ENCODE peak calls at places on chromosomes 3 and 15, in six cellular contexts. K is neural progenitor cell, E is transverse colon, L is AG09309, V is epithelial cell of esophagus, S is adrenal gland. O is an unnamed sample.

GRCh38 chr15:77496710-77497107 is 76.0 kb downstream of the HMG20A start:
- DNase-seq in K (peak), E (peak), L (peak), V (peak), S (peak), O (peak)

GRCh38 chr15:89747708-89748682 is 3.1 kb downstream of the MESP1 start:
- DNase-seq in K (no peak), E (peak), L (no peak), V (no peak), S (no peak), O (no peak)

GRCh38 chr15:70535071-70535954 is 228.0 kb downstream of the UACA start:
- DNase-seq in K (no peak), E (peak), L (no peak), V (no peak), S (no peak), O (no peak)

GRCh38 chr3:171850968-171851600 is 7.9 kb downstream of the TMEM212 start:
- DNase-seq in K (no peak), E (no peak), L (no peak), V (no peak), S (no peak), O (no peak)

GRCh38 chr3:52310861-52311566 is 5.1 kb upstream of the DNAH1 start:
- DNase-seq in K (no peak), E (no peak), L (no peak), V (no peak), S (no peak), O (no peak)

GRCh38 chr15:36903922-36904479 is 196.3 kb downstream of the MEIS2 start:
- DNase-seq in K (no peak), E (no peak), L (no peak), V (peak), S (no peak), O (no peak)

GRCh38 chr3:46566040-46566631 is at the start of gene LRRC2:
- DNase-seq in K (peak), E (peak), L (peak), V (peak), S (peak), O (peak)

GRCh38 chr3:58804914-58805313 is 138.3 kb upstream of the FAM3D start:
- DNase-seq in K (no peak), E (no peak), L (no peak), V (no peak), S (no peak), O (no peak)

GRCh38 chr3:187251599-187251998 is 39.9 kb downstream of the MASP1 start:
- DNase-seq in K (no peak), E (no peak), L (no peak), V (peak), S (no peak), O (no peak)

GRCh38 chr15:50783895-50784294 is 18.4 kb upstream of the SPPL2A start:
- DNase-seq in K (no peak), E (no peak), L (no peak), V (no peak), S (no peak), O (no peak)

GRCh38 chr15:50774450-50774849 is 8.9 kb upstream of the SPPL2A start:
- DNase-seq in K (no peak), E (no peak), L (no peak), V (peak), S (no peak), O (no peak)

GRCh38 chr15:50777045-50777444 is 11.5 kb upstream of the SPPL2A start:
- DNase-seq in K (no peak), E (no peak), L (no peak), V (no peak), S (no peak), O (no peak)

GRCh38 chr15:50773389-50773788 is 7.9 kb upstream of the SPPL2A start:
- DNase-seq in K (no peak), E (no peak), L (no peak), V (no peak), S (no peak), O (no peak)

GRCh38 chr15:50778089-50778488 is 12.6 kb upstream of the SPPL2A start:
- DNase-seq in K (no peak), E (no peak), L (no peak), V (no peak), S (no peak), O (no peak)
- TF ChIP-seq CTCF in K (no peak), E (no peak), L (no peak), V (no peak), S (no peak), O (no peak)

GRCh38 chr3:129162729-129163579 is 2.1 kb upstream of the ISY1 start:
- DNase-seq in K (peak), E (no peak), L (no peak), V (no peak), S (no peak), O (no peak)
- H3K4me3 ChIP-seq in K (no peak), E (no peak), L (no peak), V (no peak), S (no peak), O (peak)

GRCh38 chr15:100277087-100277855 is 64.5 kb downstream of the ADAMTS17 start:
- DNase-seq in K (no peak), E (no peak), L (no peak), V (no peak), S (no peak), O (no peak)
- TF ChIP-seq CTCF in K (no peak), E (no peak), L (no peak), V (no peak), S (no peak), O (no peak)

DNA sequence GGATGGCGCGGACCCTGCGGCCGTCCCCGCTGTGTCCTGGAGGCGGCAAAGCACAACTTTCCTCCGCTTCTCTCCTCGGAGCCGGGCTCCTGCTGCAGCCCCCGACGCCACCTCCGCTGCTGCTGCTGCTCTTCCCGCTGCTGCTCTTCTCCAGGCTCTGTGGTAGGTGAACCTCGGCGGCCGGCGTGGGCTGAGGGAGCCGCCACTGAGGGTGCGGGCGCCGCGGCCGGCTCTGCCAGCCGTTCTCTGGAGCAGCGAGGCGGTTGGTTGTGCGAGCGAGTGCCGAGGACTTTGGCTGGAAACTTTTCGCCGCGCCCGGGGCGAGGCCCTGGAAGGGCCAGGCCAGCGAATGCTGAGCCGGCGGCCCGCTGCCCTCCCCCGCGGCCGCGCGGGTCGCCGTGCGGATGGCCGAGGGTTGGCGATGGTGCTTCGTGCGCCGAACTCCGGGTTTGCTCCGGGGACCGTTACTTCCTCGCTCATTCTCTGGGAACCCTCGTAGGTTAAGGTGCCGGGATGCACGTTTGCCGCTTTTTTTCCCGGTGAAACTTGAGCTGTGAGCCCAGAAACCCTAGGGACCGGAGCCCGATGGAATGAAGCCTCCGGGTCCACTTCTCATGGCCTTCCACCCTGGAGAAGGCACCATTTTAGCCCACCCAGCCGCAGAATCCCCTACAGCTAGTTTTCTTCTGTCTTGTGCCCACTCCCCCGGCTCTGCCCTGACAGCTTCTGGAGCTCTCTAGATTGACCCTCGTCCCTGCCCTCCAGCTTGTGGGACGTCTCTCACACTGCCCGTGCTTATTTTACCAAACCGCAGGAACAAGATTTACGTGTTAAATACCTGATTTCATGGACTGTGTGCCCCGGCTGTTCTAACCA is 638 bp downstream of the NECTIN3 start:
- DNase-seq in K (peak), E (peak), L (no peak), V (peak), S (peak), O (no peak)
- H3K4me3 ChIP-seq in K (peak), E (peak), L (peak), V (peak), S (peak), O (peak)

GRCh38 chr3:127678315-127678599 is 5.5 kb downstream of the ABTB1 start:
- DNase-seq in K (no peak), E (no peak), L (no peak), V (no peak), S (no peak), O (no peak)

GRCh38 chr3:127678611-127679533 is 6.1 kb downstream of the ABTB1 start:
- DNase-seq in K (no peak), E (no peak), L (no peak), V (peak), S (no peak), O (no peak)

GRCh38 chr3:127680146-127680661 is 7.5 kb downstream of the ABTB1 start:
- DNase-seq in K (no peak), E (no peak), L (no peak), V (no peak), S (no peak), O (no peak)

GRCh38 chr3:127680790-127681189 is 8.0 kb downstream of the ABTB1 start:
- DNase-seq in K (no peak), E (no peak), L (no peak), V (no peak), S (no peak), O (no peak)

DNA sequence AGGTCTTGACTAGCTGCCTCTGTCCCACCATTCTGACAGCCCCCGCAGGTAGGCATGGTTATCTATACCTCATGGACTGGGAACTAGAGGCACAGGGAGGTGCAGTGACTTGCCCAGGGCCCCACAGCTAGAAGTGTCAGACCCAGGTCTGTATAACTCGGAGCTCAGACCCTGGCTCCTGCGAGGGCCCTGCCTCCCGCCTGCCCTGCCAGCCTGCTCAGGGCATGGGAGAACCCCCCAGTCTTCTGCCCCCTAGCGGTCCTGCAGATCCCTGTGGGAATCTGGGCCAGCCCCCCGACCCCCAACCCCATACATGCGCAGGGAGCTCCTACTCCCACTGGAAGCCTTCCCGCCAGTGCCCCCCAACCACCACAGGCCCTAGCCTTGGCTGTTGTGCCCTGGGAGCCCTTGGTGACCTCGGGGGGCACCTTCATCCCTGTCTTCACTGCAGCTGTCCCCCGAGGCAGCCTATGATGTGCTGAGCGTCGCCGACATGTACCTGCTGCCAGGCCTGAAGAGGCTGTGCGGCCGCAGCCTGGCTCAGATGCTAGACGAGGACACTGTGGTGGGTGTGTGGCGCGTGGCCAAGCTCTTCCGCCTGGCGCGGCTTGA is 6.9 kb downstream of the ABTB1 start:
- DNase-seq in K (peak), E (no peak), L (no peak), V (no peak), S (no peak), O (no peak)
- TF ChIP-seq CTCF in K (peak), E (no peak), L (peak), V (no peak), S (no peak), O (no peak)

GRCh38 chr3:146313411-146314111 is 62.7 kb upstream of the PLSCR4 start:
- DNase-seq in K (no peak), E (no peak), L (peak), V (peak), S (no peak), O (peak)
- H3K4me3 ChIP-seq in K (no peak), E (no peak), L (no peak), V (no peak), S (no peak), O (no peak)

GRCh38 chr3:180646187-180646790 is 33.0 kb downstream of the CCDC39 start:
- DNase-seq in K (no peak), E (no peak), L (no peak), V (peak), S (no peak), O (no peak)
- TF ChIP-seq CTCF in K (peak), E (no peak), L (peak), V (peak), S (no peak), O (no peak)

GRCh38 chr3:149701977-149702350 is 44.1 kb upstream of the WWTR1 start:
- DNase-seq in K (no peak), E (no peak), L (no peak), V (peak), S (no peak), O (no peak)

GRCh38 chr3:149703474-149703873 is 45.6 kb upstream of the WWTR1 start:
- DNase-seq in K (no peak), E (peak), L (peak), V (no peak), S (no peak), O (peak)

GRCh38 chr3:149702691-149703426 is 45.0 kb upstream of the WWTR1 start:
- DNase-seq in K (no peak), E (no peak), L (peak), V (peak), S (no peak), O (peak)

GRCh38 chr3:149705416-149705815 is 46.9 kb downstream of the COMMD2 start:
- DNase-seq in K (no peak), E (no peak), L (no peak), V (no peak), S (no peak), O (peak)

DNA sequence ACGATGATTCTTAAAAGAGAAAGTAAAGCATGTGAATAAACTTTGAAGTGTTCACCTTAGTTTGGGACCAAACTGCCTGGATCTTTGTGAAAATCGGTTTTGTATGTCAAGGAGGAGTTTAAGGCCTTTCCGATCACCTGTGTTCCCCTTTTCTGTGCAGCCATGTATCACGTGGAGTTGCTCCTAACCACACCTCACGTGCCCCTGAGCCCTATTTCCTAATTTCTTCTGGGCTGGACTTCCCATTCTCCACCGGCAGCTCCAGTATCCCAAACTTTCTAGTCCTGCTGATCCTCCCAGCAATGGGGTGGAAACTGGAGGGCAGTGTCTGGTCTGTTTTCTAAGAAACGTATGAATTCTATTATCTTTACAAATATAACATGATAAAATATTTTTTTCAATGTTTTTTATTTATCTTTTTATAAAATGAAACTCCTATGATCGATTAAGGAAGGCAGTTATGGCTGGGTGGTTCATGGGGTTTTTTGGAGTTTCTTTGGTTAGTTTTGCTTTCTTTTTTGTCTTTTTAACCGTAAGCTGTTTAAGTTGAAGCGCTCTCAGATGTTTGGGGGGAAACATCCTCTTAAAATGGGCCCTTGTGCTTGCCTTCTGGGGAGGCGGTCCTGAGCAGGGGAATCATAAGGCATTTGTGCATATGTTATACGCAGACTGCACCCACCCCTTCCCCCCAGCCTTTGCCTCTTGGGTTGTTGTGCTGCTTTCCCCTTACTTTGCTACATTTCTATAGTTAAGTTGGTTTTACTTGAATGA is 43.6 kb upstream of the WWTR1 start:
- DNase-seq in K (no peak), E (no peak), L (no peak), V (no peak), S (no peak), O (no peak)
- H3K4me3 ChIP-seq in K (no peak), E (no peak), L (peak), V (no peak), S (no peak), O (no peak)

GRCh38 chr3:106332884-106333283 is 464.1 kb upstream of the CBLB start:
- DNase-seq in K (no peak), E (no peak), L (no peak), V (peak), S (no peak), O (no peak)
- TF ChIP-seq CTCF in K (no peak), E (no peak), L (no peak), V (no peak), S (no peak), O (no peak)

O was measured in HFF-Myc.